ENCODE peak calls at places on chromosomes 16 and 17, in five cellular contexts. B is neural progenitor cell; I is CD8-positive, alpha-beta T cell; W is cardiac muscle cell; E is astrocyte. Q is an unnamed sample.
A peak's percentile ranks its signal among the peaks of the same experiment; 100 is the strongest.

GRCh38 chr16:71883849-71884638 is at the start of gene ZNF821:
- DNase-seq in W (peak; percentile 97), B (peak; percentile 98), I (peak; percentile 48), E (peak; percentile 60), Q (peak; percentile 58)

GRCh38 chr17:36829676-36830075 is 107.6 kb upstream of the LHX1 start:
- DNase-seq in W (no peak), B (no peak), I (no peak), E (no peak), Q (no peak)

GRCh38 chr16:82034981-82035612 is at the start of gene HSD17B2:
- DNase-seq in E (peak; percentile 34), I (no peak), B (no peak), W (no peak), Q (no peak)

GRCh38 chr16:49556252-49557069 is 182.9 kb downstream of the C16orf78 start:
- DNase-seq in W (peak; percentile 76), B (peak; percentile 82), E (peak; percentile 35), I (no peak), Q (no peak)

GRCh38 chr16:65731840-65732239 is 610.0 kb upstream of the CDH11 start:
- DNase-seq in B (no peak), I (no peak), E (peak; percentile 54), W (no peak), Q (no peak)

GRCh38 chr17:67203818-67204217 is 41.2 kb downstream of the HELZ start:
- DNase-seq in W (no peak), I (no peak), B (no peak), E (no peak), Q (no peak)

GRCh38 chr16:89549007-89549700 is 11.3 kb upstream of the RPL13 start:
- DNase-seq in B (no peak), W (no peak), E (no peak), I (no peak), Q (no peak)

GRCh38 chr17:45091778-45092425 is 30.8 kb downstream of the NMT1 start:
- DNase-seq in W (no peak), I (no peak), E (peak; percentile 13), B (no peak), Q (no peak)

GRCh38 chr17:81285179-81285878 is 9.8 kb downstream of the SLC38A10 start:
- DNase-seq in E (peak; percentile 6), I (peak; percentile 47), W (no peak), B (peak; percentile 21), Q (peak; percentile 45)

GRCh38 chr16:89048871-89049422 is 44.7 kb upstream of the ACSF3 start:
- DNase-seq in B (no peak), E (no peak), I (no peak), W (no peak), Q (no peak)

GRCh38 chr17:65231086-65231485 is 93.9 kb downstream of the RGS9 start:
- DNase-seq in E (no peak), B (no peak), I (no peak), W (no peak), Q (no peak)

GRCh38 chr17:45341389-45342158 is 24.8 kb upstream of the MAP3K14 start:
- DNase-seq in W (peak; percentile 79), I (no peak), B (peak; percentile 74), E (peak; percentile 80), Q (no peak)

GRCh38 chr17:80414508-80414802 is 512 bp upstream of the ENDOV start:
- DNase-seq in B (no peak), E (no peak), I (no peak), W (no peak), Q (no peak)

GRCh38 chr16:12677472-12677871 is 126.2 kb downstream of the CPPED1 start:
- DNase-seq in I (no peak), B (no peak), E (no peak), W (no peak), Q (no peak)

DNA sequence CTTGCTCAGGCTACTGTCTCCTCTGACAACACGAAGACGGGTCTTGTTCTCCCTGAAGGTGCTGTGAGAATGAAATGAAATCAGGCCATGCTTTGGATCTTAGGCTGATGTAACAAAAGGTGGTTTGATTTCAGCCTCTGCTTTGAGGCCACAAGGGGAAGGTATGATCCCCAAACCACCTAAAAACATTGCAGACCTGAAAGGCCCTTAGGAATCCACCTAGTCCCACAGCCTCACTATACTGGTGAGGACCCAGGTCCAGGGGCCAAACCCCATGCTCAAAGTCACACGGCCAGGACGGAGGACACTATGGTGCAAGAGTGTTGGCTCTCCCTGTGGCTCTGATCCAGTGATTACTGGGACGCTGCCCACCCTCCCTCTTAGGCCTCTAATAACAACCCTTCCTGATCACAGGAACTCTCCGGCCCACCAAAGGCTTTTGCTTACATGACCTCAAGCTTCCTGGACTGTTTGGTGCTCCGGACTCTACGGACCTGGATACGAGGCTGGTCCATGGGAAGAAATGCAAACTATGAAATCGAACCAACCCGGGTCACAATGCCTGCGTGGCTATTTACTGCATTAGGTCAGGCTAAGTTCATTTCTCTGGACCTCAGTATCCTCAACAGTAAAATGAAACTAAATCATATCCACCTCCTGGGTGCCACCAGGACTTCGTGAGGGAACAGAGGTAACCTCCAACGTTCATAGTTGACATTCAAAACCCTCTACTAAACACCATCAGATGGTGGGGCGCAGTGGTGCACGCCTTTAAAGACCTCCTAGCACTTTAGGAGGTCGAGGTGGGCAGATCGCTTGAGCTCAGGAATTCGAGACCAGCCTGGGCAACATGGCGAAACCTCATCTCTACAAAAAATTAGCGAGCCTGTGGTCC is 1.5 kb downstream of the TRIM25 start:
- DNase-seq in I (no peak), W (no peak), B (no peak), E (no peak), Q (no peak)
- H3K27ac ChIP-seq in I (peak overlapping the region; percentile 7), W (no peak overlapping the region), B (no peak overlapping the region), E (no peak overlapping the region), Q (no peak overlapping the region)

DNA sequence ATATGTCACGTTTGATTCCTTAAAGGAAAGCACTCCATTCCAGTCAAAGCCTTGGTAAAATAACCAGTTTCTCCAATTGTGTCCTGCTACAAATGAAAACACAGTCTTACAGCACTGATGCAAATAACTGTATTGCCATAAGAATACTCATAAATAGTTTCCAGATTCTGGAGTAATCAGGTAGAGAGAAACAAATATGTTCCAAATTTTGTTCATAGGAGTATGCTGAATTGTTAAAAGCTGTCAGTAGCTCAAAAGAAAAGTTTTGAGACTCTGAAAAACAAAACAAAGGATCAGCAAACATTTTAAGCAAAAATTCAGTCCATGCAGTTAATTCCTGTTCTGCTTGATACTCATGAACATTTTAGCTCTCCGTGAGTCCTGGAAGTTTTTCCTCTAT is 7.8 kb downstream of the DHRS7B start:
- DNase-seq in E (no peak), B (no peak), I (no peak), W (no peak), Q (no peak)
- H3K9me3 ChIP-seq in E (no peaks in the 10 kb centered on the region), B (peaks cover 40% of the 10 kb centered on the region), I (no peaks in the 10 kb centered on the region), W (no peaks in the 10 kb centered on the region), Q (peaks cover 6% of the 10 kb centered on the region)

GRCh38 chr17:42982266-42982665 is 1.9 kb downstream of the RUNDC1 start:
- DNase-seq in B (no peak), W (no peak), E (no peak), I (no peak), Q (no peak)

GRCh38 chr17:42980274-42980765 is at the start of gene RUNDC1:
- DNase-seq in W (peak; percentile 95), E (peak; percentile 55), I (peak; percentile 90), B (peak; percentile 98), Q (peak; percentile 85)

GRCh38 chr17:42979511-42980273 is at the start of gene PTGES3L:
- DNase-seq in I (no peak), E (peak; percentile 36), B (peak; percentile 67), W (peak; percentile 93), Q (no peak)

GRCh38 chr17:42984486-42984885 is 4.1 kb downstream of the RUNDC1 start:
- DNase-seq in E (no peak), W (no peak), I (no peak), B (no peak), Q (no peak)

GRCh38 chr17:42980766-42981397 is 517 bp downstream of the RUNDC1 start:
- DNase-seq in B (peak; percentile 78), E (peak; percentile 58), W (peak; percentile 77), I (peak; percentile 20), Q (peak; percentile 37)
- TF ChIP-seq CTCF in B (peak; percentile 32), E (no peak), W (no peak), I (peak; percentile 50), Q (no peak)

GRCh38 chr17:64064331-64064730 is 43.9 kb upstream of the ICAM2 start:
- DNase-seq in E (peak; percentile 36), B (no peak), W (no peak), I (no peak), Q (no peak)
- H3K27ac ChIP-seq in E (no peak overlapping the region), B (no peak overlapping the region), W (no peak overlapping the region), I (no peak overlapping the region), Q (no peak overlapping the region)

GRCh38 chr17:3318336-3318735 is 20.2 kb upstream of the OR3A1 start:
- DNase-seq in B (no peak), E (no peak), I (no peak), W (no peak), Q (no peak)
- H3K9me3 ChIP-seq in B (no peaks in the 10 kb centered on the region), E (no peaks in the 10 kb centered on the region), I (no peaks in the 10 kb centered on the region), W (peaks cover 2% of the 10 kb centered on the region), Q (no peaks in the 10 kb centered on the region)

DNA sequence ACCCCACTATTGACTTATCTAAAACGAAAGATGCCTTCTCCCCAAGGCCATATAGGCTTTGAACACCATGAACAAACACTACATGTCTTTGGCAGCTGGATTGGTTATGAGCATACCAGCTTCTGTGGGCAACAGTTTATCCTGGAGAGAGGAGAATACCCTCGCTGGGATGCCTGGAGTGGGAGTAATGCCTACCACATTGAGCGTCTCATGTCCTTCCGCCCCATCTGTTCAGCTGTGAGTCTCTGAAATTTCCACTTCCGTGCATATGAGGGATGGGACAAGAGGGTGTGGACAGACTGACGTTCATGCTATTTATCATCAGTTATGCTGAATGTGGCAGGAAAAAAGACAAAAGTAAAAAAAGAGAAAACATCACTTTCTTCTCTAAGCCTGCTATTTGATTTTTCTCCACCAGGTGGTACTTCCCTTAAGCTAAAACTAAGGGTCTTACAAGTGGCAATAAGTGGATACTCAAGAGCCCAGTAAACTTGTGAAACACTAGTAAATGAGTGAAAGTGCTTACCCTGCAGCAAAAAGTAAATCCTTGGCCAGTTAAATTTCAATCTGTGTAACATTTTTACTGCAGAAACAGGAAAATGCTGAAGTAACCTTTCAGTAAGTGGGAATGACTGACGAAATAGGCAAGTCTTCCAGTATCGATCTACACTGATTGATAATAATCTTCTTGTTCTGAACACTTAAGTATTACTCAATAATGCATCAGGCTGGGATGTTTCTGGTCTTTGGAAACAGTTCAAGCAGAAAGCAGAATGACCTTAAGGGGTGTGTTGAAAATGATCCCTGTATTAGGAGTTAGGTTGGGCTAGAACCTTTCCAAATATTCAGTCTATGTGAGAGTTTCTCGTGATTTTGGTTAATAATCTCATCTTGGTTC is 5.6 kb downstream of the CRYBA1 start:
- DNase-seq in W (peak; percentile 48), E (peak; percentile 40), B (peak; percentile 45), I (no peak), Q (no peak)
- TF ChIP-seq CTCF in W (peak; percentile 62), E (peak; percentile 60), B (peak; percentile 60), I (peak; percentile 63), Q (peak; percentile 54)

DNA sequence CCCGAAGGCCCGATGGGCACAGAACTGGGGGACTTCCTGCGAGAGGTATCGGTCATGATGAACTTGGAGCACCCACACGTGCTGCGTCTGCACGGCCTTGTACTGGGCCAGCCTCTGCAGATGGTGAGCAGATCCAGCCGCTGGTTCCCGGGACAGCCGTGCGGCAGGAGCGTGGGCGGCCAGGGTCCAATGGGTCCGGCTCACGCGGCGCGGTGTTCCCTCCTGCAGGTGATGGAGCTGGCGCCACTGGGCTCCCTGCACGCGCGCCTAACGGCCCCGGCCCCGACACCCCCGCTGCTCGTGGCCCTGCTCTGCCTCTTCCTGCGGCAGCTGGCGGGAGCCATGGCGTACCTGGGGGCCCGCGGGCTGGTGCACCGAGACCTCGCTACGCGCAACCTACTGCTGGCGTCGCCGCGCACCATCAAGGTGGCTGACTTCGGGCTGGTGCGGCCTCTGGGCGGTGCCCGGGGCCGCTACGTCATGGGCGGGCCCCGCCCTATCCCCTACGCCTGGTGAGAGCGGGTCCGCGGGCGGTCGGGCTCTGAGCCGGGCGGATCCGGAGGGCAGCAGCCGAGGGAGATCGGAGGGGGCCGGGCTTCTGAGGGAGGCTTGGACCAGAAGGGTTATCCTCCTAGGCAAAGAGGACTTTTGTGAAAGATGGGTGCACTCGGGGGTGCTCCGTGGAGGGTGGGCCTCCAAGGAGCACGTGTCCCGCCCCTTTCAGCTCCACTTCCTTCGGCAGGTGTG is 3.0 kb downstream of the TNK1 start:
- DNase-seq in I (peak; percentile 68), E (peak; percentile 18), B (peak; percentile 91), W (peak; percentile 72), Q (peak; percentile 70)
- H3K27ac ChIP-seq in I (peak overlapping the region; percentile 92), E (no peak overlapping the region), B (no peak overlapping the region), W (no peak overlapping the region), Q (peak overlapping the region; percentile 74)